ENCODE peak calls at places on chromosomes 5 and 9, in five cellular contexts. S is ovary, N is breast epithelium, B is HepG2, D is endothelial cell of umbilical vein. Z is an unnamed sample.

GRCh38 chr9:93955356-93956182 is 414 bp upstream of the BARX1 start:
- DNase-seq in D (no peak), N (no peak), S (no peak), B (no peak), Z (no peak)

GRCh38 chr5:139100825-139101224 is 97.3 kb downstream of the SIL1 start:
- DNase-seq in N (no peak), D (no peak), S (no peak), B (no peak), Z (no peak)

GRCh38 chr5:1685076-1685475 is 114.6 kb downstream of the MRPL36 start:
- DNase-seq in B (no peak), N (no peak), D (no peak), S (no peak), Z (no peak)

GRCh38 chr9:111752455-111752854 is 42.3 kb downstream of the SHOC1 start:
- DNase-seq in D (no peak), N (no peak), B (no peak), S (no peak), Z (no peak)

GRCh38 chr5:14460844-14461398 is 120.7 kb upstream of the OTULINL start:
- DNase-seq in B (no peak), S (no peak), N (no peak), D (no peak), Z (no peak)

GRCh38 chr9:89295400-89295799 is 15.6 kb upstream of the CKS2 start:
- DNase-seq in N (no peak), B (no peak), D (peak; percentile 41), S (no peak), Z (no peak)

GRCh38 chr5:93280518-93280917 is 300.5 kb downstream of the NR2F1-AS1 start:
- DNase-seq in S (no peak), B (peak; percentile 24), N (no peak), D (peak; percentile 12), Z (no peak)

GRCh38 chr9:137972355-137972987 is 94.9 kb downstream of the CACNA1B start:
- DNase-seq in N (no peak), D (no peak), B (no peak), S (no peak), Z (no peak)

GRCh38 chr5:178389796-178390195 is 157.2 kb upstream of the PHYKPL start:
- DNase-seq in N (no peak), B (no peak), D (no peak), S (no peak), Z (no peak)

GRCh38 chr5:178234753-178235599 is 2.4 kb upstream of the PHYKPL start:
- DNase-seq in S (no peak), B (peak; percentile 43), D (peak; percentile 73), N (no peak), Z (peak; percentile 83)

GRCh38 chr9:109474170-109474569 is 23.9 kb downstream of the PTPN3 start:
- DNase-seq in B (no peak), S (no peak), D (no peak), N (no peak), Z (no peak)

GRCh38 chr5:137752873-137753226 is 1.3 kb downstream of the HNRNPA0 start:
- DNase-seq in B (peak; percentile 17), D (peak; percentile 38), S (peak; percentile 11), N (no peak), Z (no peak)

GRCh38 chr9:99660191-99660636 is 161.5 kb upstream of the NR4A3 start:
- DNase-seq in D (no peak), S (no peak), N (no peak), B (no peak), Z (no peak)

GRCh38 chr5:112921031-112921832 is 795 bp downstream of the REEP5 start:
- DNase-seq in D (peak; percentile 78), S (peak; percentile 75), N (no peak), B (peak; percentile 51), Z (peak; percentile 63)
- TF ChIP-seq POLR2A in D (peak; percentile 64), S (no peak), N (peak; percentile 17), B (peak; percentile 36), Z (peak; percentile 26)

DNA sequence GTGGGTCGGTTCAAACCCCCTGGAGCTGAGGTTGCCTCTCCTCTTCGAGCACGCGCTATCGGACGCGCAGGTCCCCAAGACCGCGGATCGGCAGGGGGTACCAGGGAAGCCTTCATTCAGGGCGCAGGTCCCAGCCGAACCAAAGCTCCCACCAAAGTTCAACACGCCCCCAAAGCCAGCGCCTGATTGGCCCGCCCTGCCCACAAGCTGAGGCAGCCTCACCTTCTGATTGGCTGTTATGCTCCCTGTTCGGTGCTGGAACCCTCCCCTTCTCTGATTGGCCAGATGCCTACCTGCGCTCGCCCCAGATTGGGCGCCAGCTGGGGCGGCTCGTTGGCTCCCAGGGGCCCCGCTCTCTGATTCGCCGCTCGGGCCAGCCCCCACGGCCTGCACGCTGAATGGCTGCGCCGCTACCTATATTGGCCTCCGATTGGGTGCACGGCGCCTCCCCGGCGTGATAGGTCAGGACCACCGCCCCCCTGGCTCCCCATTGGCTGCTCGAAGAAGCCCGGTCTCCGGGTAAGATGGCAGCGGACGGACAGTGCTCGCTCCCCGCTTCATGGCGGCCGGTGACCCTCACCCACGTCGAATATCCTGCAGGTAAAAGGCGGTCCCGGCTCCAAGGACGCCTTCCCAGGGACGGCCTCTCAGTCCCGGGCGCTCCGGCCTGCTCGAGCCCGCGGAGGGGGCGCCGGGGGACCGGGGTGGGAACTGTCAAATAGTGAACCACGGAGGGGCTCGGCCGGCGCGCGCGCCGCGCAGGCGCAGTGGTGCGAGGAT is at the start of gene DOLPP1:
- DNase-seq in S (peak; percentile 99), B (peak; percentile 97), N (peak; percentile 100), D (peak; percentile 100), Z (peak; percentile 100)
- TF ChIP-seq POLR2A in S (peak; percentile 48), B (peak; percentile 62), N (peak; percentile 63), D (peak; percentile 6), Z (peak; percentile 82)

DNA sequence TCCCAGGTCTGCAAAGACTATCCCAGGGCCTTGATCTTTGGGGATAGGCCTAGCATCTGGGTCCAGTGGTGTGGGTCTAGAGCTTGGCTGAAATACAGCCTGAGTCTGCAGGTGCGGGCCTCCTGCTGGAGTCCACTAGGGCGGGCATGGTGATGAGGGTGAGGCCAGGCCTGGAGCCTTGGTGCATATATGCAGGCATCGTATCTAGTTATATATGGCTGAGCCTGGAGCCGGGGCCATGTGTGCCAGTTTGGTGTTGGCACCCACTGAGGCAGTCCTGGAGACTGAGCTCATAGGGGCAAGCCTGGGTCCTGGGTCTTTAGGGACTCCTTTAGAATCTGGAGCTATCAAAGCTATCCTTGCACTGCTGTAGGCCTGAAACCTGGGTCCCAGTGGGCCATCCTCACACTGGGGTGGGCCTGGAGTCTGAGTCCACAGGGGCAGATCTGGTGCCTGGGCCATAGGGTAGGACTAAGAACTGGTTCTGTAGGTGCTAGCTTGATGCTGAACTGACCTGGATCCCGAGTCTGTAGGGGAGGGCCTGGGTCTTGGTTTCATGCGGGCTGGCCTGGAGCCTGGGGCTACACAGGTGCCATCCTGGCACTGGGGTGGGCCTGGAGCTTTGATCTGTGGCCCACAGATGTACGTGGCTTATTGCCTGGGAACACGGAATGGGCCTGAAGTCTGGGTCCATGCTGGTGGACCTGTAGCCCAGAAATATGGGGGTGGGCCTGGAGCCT is 346.5 kb upstream of the MEF2C start:
- DNase-seq in D (no peak), S (no peak), B (no peak), N (no peak), Z (no peak)
- TF ChIP-seq POLR2A in D (no peak), S (no peak), B (no peak), N (no peak), Z (no peak)

DNA sequence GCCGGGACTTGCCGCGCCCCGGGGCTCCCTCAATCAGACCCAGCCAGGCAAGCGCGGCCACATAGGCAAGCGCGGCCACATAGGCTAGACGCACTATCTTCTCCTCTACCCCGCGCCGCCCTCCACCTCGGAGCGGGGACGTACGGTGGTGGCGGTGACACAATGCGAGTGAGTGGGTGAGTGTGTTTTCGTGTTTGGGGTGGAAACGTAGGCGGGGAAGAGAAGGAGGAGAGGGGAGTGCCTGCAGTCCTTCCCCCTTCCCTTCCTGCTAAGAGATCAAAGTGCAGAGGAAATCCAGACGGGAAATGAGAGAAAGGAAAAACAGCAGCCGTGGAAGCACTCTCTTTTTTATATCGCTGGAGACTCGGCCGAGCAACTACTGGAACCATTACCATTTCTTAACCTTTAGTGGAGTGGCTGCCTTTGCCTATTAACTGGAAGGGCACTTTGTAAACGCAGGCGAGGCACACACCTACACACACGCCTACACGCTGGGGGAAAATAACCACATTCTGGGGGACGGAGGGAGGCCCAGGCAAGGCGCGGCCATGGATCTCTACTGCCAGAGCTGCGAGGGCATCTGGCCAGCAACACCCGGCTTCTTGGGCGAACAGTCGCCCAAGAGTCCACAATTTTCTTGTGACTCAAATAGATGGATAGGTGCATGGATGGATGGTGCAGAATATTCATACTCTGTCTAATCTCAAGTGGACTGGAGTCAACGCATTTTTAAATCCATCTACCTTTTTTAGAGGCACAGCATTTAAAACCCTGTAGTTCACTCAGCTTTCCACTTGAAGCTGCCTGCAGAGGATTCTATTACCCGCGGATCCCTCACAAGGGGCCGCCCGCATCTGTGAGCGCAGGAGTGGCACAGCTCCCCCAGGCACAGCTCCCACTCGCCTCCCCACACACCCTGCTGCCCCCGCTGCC is 2.1 kb downstream of the EDIL3 start:
- DNase-seq in N (no peak), S (no peak), B (no peak), D (peak; percentile 66), Z (peak; percentile 20)
- TF ChIP-seq POLR2A in N (no peak), S (no peak), B (no peak), D (peak; percentile 54), Z (peak; percentile 11)

DNA sequence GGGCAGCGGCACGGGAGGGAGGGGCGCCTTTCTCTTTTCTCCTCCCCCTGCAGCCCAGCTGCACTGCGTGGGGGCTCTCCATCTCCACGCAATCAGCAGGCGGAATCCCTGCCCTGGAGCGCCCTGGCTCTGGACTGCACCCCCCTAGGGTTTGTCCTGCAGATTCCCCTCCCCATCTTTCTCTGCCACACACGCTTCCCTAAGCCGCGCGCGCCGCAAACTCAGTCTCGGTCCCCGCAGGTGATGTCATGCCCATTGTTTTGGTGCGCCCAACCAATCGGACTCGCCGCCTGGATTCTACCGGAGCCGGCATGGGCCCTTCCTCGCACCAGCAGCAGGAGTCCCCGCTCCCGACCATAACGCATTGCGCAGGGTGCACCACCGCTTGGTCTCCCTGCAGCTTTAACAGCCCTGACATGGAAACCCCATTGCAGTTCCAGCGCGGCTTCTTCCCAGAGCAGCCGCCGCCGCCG is at the start of gene KCNN2:
- DNase-seq in S (peak; percentile 60), B (peak; percentile 23), D (peak; percentile 71), N (peak; percentile 81), Z (no peak)
- TF ChIP-seq POLR2A in S (no peak), B (no peak), D (no peak), N (no peak), Z (no peak)